ENCODE peak calls at places on chromosomes 7 and 10, in seven cellular contexts. V is IMR-90; G is HCT116; N is OCI-LY7; A is A549; X is heart left ventricle; Y is CD8-positive, alpha-beta T cell. H is an unnamed sample.

GRCh38 chr7:123715198-123715597 is 33.6 kb downstream of the WASL start:
- DNase-seq in V (peak; percentile 9), G (no peak), N (no peak), A (no peak), X (no peak), Y (no peak), H (no peak)

GRCh38 chr10:71191019-71191418 is 21.4 kb upstream of the UNC5B start:
- DNase-seq in V (no peak), G (no peak), N (no peak), A (no peak), X (no peak), Y (no peak), H (no peak)

GRCh38 chr7:12524794-12525386 is 45.6 kb upstream of the SCIN start:
- DNase-seq in V (peak; percentile 69), G (peak; percentile 60), N (peak; percentile 33), A (peak; percentile 60), X (no peak), Y (no peak), H (no peak)

GRCh38 chr7:6501586-6502564 is 49.4 kb downstream of the GRID2IP start:
- DNase-seq in V (no peak), G (no peak), N (no peak), A (no peak), X (peak; percentile 58), Y (no peak), H (no peak)

GRCh38 chr7:63077841-63078240 is 920.8 kb upstream of the ZNF722 start:
- DNase-seq in V (no peak), G (no peak), N (no peak), A (no peak), X (no peak), Y (no peak), H (no peak)

GRCh38 chr7:158779061-158779992 is 50.0 kb downstream of the ESYT2 start:
- DNase-seq in V (peak; percentile 25), G (no peak), N (no peak), A (no peak), X (no peak), Y (no peak), H (no peak)

GRCh38 chr10:116849271-116850057 is at the start of gene ENO4:
- DNase-seq in V (peak; percentile 73), G (peak; percentile 90), N (no peak), A (peak; percentile 89), X (peak; percentile 81), Y (no peak), H (peak; percentile 91)

GRCh38 chr10:30782543-30783461 is 153.2 kb upstream of the LYZL2 start:
- DNase-seq in V (peak; percentile 68), G (no peak), N (no peak), A (no peak), X (no peak), Y (no peak), H (no peak)

GRCh38 chr10:12729885-12730284 is 271.6 kb downstream of the CCDC3 start:
- DNase-seq in V (no peak), G (no peak), N (no peak), A (no peak), X (no peak), Y (no peak), H (no peak)

GRCh38 chr7:121793716-121794115 is 79.2 kb upstream of the PTPRZ1 start:
- DNase-seq in V (no peak), G (no peak), N (no peak), A (no peak), X (no peak), Y (no peak), H (no peak)

GRCh38 chr10:60387531-60387930 is 2.1 kb downstream of the ANK3 start:
- DNase-seq in V (no peak), G (no peak), N (no peak), A (no peak), X (no peak), Y (no peak), H (no peak)

GRCh38 chr10:130686680-130687300 is 550.6 kb downstream of the GLRX3 start:
- DNase-seq in V (no peak), G (no peak), N (no peak), A (peak; percentile 18), X (no peak), Y (no peak), H (no peak)

GRCh38 chr7:73858807-73859206 is 2.2 kb upstream of the TMEM270 start:
- DNase-seq in V (no peak), G (no peak), N (no peak), A (peak; percentile 41), X (no peak), Y (no peak), H (no peak)

GRCh38 chr7:124009321-124009720 is 23.5 kb downstream of the TMEM229A start:
- DNase-seq in V (no peak), G (no peak), N (no peak), A (no peak), X (no peak), Y (no peak), H (no peak)

GRCh38 chr10:63064706-63065105 is 68.4 kb upstream of the NRBF2 start:
- DNase-seq in V (no peak), G (no peak), N (no peak), A (no peak), X (no peak), Y (no peak), H (no peak)

GRCh38 chr7:34067406-34067805 is 162.1 kb downstream of the BMPER start:
- DNase-seq in V (peak; percentile 29), G (no peak), N (no peak), A (no peak), X (no peak), Y (no peak), H (no peak)

GRCh38 chr7:115230882-115231508 is 309.1 kb downstream of the MDFIC start:
- DNase-seq in V (peak; percentile 96), G (peak; percentile 91), N (no peak), A (peak; percentile 76), X (no peak), Y (no peak), H (no peak)

GRCh38 chr7:157760004-157760730 is 423.4 kb downstream of the DNAJB6 start:
- DNase-seq in V (no peak), G (peak; percentile 6), N (peak; percentile 4), A (peak; percentile 12), X (no peak), Y (no peak), H (no peak)

GRCh38 chr7:40232242-40232929 is 97.6 kb downstream of the SUGCT start:
- DNase-seq in V (peak; percentile 80), G (peak; percentile 42), N (peak; percentile 73), A (peak; percentile 56), X (no peak), Y (no peak), H (no peak)

GRCh38 chr10:119259345-119259744 is 52.0 kb downstream of the GRK5 start:
- DNase-seq in V (no peak), G (no peak), N (no peak), A (no peak), X (no peak), Y (no peak), H (no peak)

GRCh38 chr10:101215397-101216206 is 13.7 kb downstream of the LBX1 start:
- DNase-seq in V (no peak), G (no peak), N (no peak), A (no peak), X (peak; percentile 54), Y (no peak), H (no peak)

GRCh38 chr7:18508441-18509427 is 13.2 kb downstream of the HDAC9 start:
- DNase-seq in V (peak; percentile 98), G (peak; percentile 66), N (no peak), A (peak; percentile 50), X (no peak), Y (no peak), H (no peak)

GRCh38 chr10:119198438-119198837 is 8.9 kb upstream of the GRK5 start:
- DNase-seq in V (no peak), G (no peak), N (peak; percentile 53), A (no peak), X (no peak), Y (peak; percentile 33), H (no peak)

GRCh38 chr10:82288461-82288881 is 413.5 kb downstream of the NRG3 start:
- DNase-seq in V (no peak), G (no peak), N (no peak), A (peak; percentile 14), X (no peak), Y (no peak), H (no peak)

DNA sequence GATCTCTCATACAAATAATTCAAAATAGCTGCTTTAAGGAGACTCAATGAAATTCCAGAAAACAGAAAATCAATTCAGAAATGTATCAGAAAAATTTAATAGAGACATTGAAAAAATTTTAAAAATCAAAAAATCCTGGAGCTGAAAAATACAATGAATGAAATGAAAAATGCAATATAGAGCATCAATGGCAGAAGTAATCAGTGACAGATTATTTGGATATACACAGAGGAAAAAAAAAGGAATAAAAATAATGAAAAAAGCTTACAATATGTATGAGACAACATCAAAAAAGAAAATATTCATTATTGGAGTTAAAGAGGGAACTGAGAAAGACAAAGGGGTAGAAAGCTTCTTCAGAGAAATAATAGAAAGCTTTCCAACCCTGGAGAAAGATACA is 122.9 kb upstream of the KLF14 start:
- DNase-seq in V (no peak), G (no peak), N (no peak), A (no peak), X (no peak), Y (no peak), H (no peak)
- H3K9me3 ChIP-seq in V (peaks cover 17% of the 10 kb centered on the region), G (peaks cover 4% of the 10 kb centered on the region), N (peaks cover 29% of the 10 kb centered on the region), A (peaks cover 53% of the 10 kb centered on the region), X (peaks cover 50% of the 10 kb centered on the region), Y (peaks cover 12% of the 10 kb centered on the region), H (peaks cover 5% of the 10 kb centered on the region)

GRCh38 chr7:117871401-117871777 is 1.9 kb downstream of the CTTNBP2 start:
- DNase-seq in V (no peak), G (no peak), N (no peak), A (no peak), X (no peak), Y (no peak), H (no peak)
- H3K4me1 ChIP-seq in V (no peaks in the 10 kb centered on the region), G (peaks cover 29% of the 10 kb centered on the region), N (no peaks in the 10 kb centered on the region), A (peaks cover 13% of the 10 kb centered on the region), X (peaks cover 6% of the 10 kb centered on the region), Y (peaks cover 5% of the 10 kb centered on the region), H (peaks cover 3% of the 10 kb centered on the region)

DNA sequence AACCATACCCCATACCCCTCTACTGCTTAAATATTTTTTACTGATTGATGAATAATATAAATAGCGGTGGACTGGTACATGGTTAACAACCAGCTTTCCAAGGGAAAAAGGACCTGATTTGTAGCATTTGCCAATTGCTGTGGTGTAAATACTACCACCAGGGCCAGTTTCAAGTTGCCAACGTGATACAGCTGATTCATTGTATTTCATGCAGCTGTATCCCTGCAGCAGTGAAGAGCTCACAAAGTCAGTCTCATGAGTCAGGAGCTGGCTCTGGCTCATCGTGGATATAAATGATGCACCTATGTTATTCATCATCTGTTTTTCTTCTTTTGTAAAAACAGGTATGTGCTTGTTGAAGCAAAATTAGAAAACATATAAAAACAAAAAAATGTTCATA is 15.2 kb downstream of the CALML5 start:
- DNase-seq in V (peak; percentile 52), G (no peak), N (no peak), A (no peak), X (no peak), Y (no peak), H (no peak)
- H3K27ac ChIP-seq in V (no peak overlapping the region), G (no peak overlapping the region), N (no peak overlapping the region), A (no peak overlapping the region), X (no peak overlapping the region), Y (no peak overlapping the region), H (no peak overlapping the region)

DNA sequence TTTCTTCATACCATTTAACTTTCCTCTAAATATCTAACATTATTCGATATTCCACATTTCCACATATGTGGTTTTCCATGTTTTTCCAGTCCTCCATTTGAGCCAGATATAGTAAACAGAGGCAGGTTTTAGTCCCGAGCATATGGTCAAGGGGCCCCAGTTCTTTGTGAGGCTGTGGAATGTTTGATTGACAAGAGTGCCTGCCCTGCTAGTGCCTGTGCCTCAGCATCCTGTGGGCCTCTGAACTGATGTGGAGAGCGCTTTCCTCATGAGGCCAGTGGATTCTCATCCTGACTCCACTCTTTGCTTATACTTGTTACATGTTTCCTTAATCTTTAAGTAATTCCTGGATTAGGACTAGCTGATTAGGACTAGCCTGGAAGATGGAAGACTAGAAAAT is 58.8 kb downstream of the POM121L12 start:
- DNase-seq in V (no peak), G (no peak), N (no peak), A (no peak), X (no peak), Y (no peak), H (no peak)
- H3K9me3 ChIP-seq in V (peaks cover 7% of the 10 kb centered on the region), G (peaks cover 12% of the 10 kb centered on the region), N (no peaks in the 10 kb centered on the region), A (no peaks in the 10 kb centered on the region), X (no peaks in the 10 kb centered on the region), Y (no peaks in the 10 kb centered on the region), H (no peaks in the 10 kb centered on the region)